ENCODE peak calls at places on chromosomes 1 and 21, in six cellular contexts. D is activated CD8-positive, alpha-beta memory T cell treated with anti-CD3 and anti-CD28 coated beads for 24 hours; C is HT-29; L is activated T-cell treated with anti-CD3 and anti-CD28 coated beads for 1 hour; B is stimulated activated CD4-positive, alpha-beta T cell treated with anti-CD3 and anti-CD28 coated beads, Interleukin-4, amount 100 ng/mL, for 4 hours; V is fibroblast of mammary gland. K is an unnamed sample.

GRCh38 chr1:21262282-21263051 is 27.8 kb downstream of the ECE1 start:
- DNase-seq in C (peak), D (no peak), L (no peak), B (no peak), V (peak), K (peak)

GRCh38 chr1:33167650-33168447 is 14.0 kb downstream of the TRIM62 start:
- DNase-seq in D (no peak), B (no peak), L (no peak), V (no peak), C (no peak), K (no peak)

GRCh38 chr1:157110686-157111085 is 11.1 kb upstream of the ETV3L start:
- DNase-seq in V (no peak), B (no peak), D (no peak), L (no peak), C (no peak), K (no peak)

GRCh38 chr1:39490596-39491145 is 765 bp upstream of the BMP8A start:
- DNase-seq in B (peak), D (peak), V (no peak), L (no peak), C (peak), K (peak)

GRCh38 chr1:42931911-42932422 is 26.7 kb downstream of the SLC2A1 start:
- DNase-seq in C (peak), D (peak), B (peak), V (no peak), L (peak), K (no peak)

GRCh38 chr1:93313026-93313425 is 32.7 kb upstream of the DR1 start:
- DNase-seq in C (no peak), D (no peak), B (no peak), L (no peak), V (peak), K (no peak)

GRCh38 chr1:38030596-38031512 is 15.7 kb downstream of the POU3F1 start:
- DNase-seq in C (peak), D (no peak), L (no peak), V (no peak), B (no peak), K (no peak)

GRCh38 chr21:42199488-42200463 is 19.2 kb upstream of the ABCG1 start:
- DNase-seq in B (no peak), D (no peak), V (peak), C (peak), L (no peak), K (peak)

GRCh38 chr1:68799096-68799495 is 302.2 kb upstream of the DEPDC1 start:
- DNase-seq in B (no peak), V (no peak), C (no peak), D (no peak), L (no peak), K (no peak)

GRCh38 chr1:145785481-145785880 is 38.4 kb downstream of the RNF115 start:
- DNase-seq in B (no peak), V (no peak), L (no peak), D (no peak), C (no peak), K (peak)

GRCh38 chr1:6454856-6455751 is 10.9 kb downstream of the TNFRSF25 start:
- DNase-seq in D (peak), B (peak), V (no peak), L (no peak), C (no peak), K (peak)

GRCh38 chr1:66494488-66494887 is 39.5 kb upstream of the SGIP1 start:
- DNase-seq in L (no peak), D (no peak), C (no peak), B (no peak), V (no peak), K (no peak)

GRCh38 chr1:221782461-221782860 is 40.6 kb upstream of the DUSP10 start:
- DNase-seq in B (no peak), L (no peak), D (no peak), C (no peak), V (no peak), K (peak)

GRCh38 chr1:67760030-67760821 is 73.0 kb downstream of the GNG12 start:
- DNase-seq in D (peak), V (peak), L (peak), C (peak), B (peak), K (peak)

GRCh38 chr1:183205196-183205781 is 19.2 kb downstream of the LAMC2 start:
- DNase-seq in D (no peak), B (no peak), C (no peak), L (no peak), V (peak), K (peak)

GRCh38 chr1:38700077-38700470 is 159.5 kb downstream of the RRAGC start:
- DNase-seq in C (no peak), D (no peak), B (no peak), L (no peak), V (no peak), K (no peak)

GRCh38 chr1:10701145-10701544 is 95.3 kb downstream of the CASZ1 start:
- DNase-seq in V (no peak), L (no peak), C (no peak), D (no peak), B (no peak), K (no peak)

GRCh38 chr1:88141499-88142074 is 542.5 kb upstream of the PKN2 start:
- DNase-seq in D (no peak), V (no peak), C (peak), B (no peak), L (no peak), K (no peak)

GRCh38 chr1:9473032-9473792 is 66.1 kb upstream of the SLC25A33 start:
- DNase-seq in D (no peak), V (peak), L (no peak), B (no peak), C (no peak), K (peak)

GRCh38 chr1:171251741-171252300 is 3.5 kb downstream of the FMO1 start:
- DNase-seq in L (no peak), C (no peak), B (peak), V (peak), D (no peak), K (peak)

GRCh38 chr1:36125129-36125991 is at the start of gene COL8A2:
- DNase-seq in C (no peak), D (peak), L (no peak), B (no peak), V (no peak), K (peak)

GRCh38 chr1:25212725-25213124 is 19.6 kb downstream of the SYF2 start:
- DNase-seq in L (no peak), C (no peak), B (no peak), D (no peak), V (no peak), K (no peak)

GRCh38 chr1:233993651-233994050 is 89.2 kb downstream of the SLC35F3 start:
- DNase-seq in B (no peak), V (no peak), C (no peak), L (no peak), D (no peak), K (no peak)